ENCODE peak calls at places on chromosomes 16 and 17, in ten cellular contexts. S is AG09319; O is uterus; G is stimulated activated CD8-positive, alpha-beta memory T cell treated with anti-CD3 and anti-CD28 coated beads, Interleukin-15, amount 100 ng/mL, for 1 hour; N is AG04449; K is naive thymus-derived CD8-positive, alpha-beta T cell; H is HT1080; I is C1 segment of cervical spinal cord; M is neuronal stem cell; P is GM13977. C is an unnamed sample.

GRCh38 chr17:2867441-2868424 is 71.5 kb downstream of the RAP1GAP2 start:
- DNase-seq in S (peak), O (no peak), G (no peak), N (no peak), K (no peak), H (peak), I (no peak), M (no peak), P (no peak), C (no peak)

GRCh38 chr17:31491794-31492171 is 100.3 kb downstream of the RAB11FIP4 start:
- DNase-seq in S (no peak), O (no peak), G (no peak), N (no peak), K (no peak), H (no peak), I (no peak), M (no peak), P (no peak), C (no peak)

GRCh38 chr16:15518412-15519351 is 84.3 kb downstream of the BMERB1 start:
- DNase-seq in S (peak), O (peak), G (no peak), N (no peak), K (no peak), H (no peak), I (no peak), M (no peak), P (no peak), C (peak)

GRCh38 chr17:15952048-15952532 is 7.2 kb downstream of the ADORA2B start:
- DNase-seq in S (no peak), O (no peak), G (no peak), N (no peak), K (no peak), H (no peak), I (no peak), M (no peak), P (no peak), C (no peak)

GRCh38 chr17:10295728-10296343 is 77.0 kb downstream of the MYH13 start:
- DNase-seq in S (peak), O (peak), G (no peak), N (no peak), K (no peak), H (peak), I (no peak), M (peak), P (peak), C (no peak)

GRCh38 chr17:1713878-1714487 is 3.8 kb upstream of the TLCD2 start:
- DNase-seq in S (no peak), O (peak), G (no peak), N (no peak), K (no peak), H (peak), I (no peak), M (peak), P (no peak), C (no peak)

GRCh38 chr16:17305694-17306093 is 165.1 kb downstream of the XYLT1 start:
- DNase-seq in S (no peak), O (no peak), G (no peak), N (no peak), K (no peak), H (no peak), I (no peak), M (no peak), P (peak), C (no peak)

GRCh38 chr16:84795338-84796053 is 24.3 kb upstream of the CRISPLD2 start:
- DNase-seq in S (peak), O (peak), G (no peak), N (peak), K (no peak), H (peak), I (no peak), M (no peak), P (no peak), C (peak)

GRCh38 chr17:17567631-17568030 is 23.9 kb downstream of the PEMT start:
- DNase-seq in S (no peak), O (no peak), G (no peak), N (no peak), K (no peak), H (no peak), I (no peak), M (no peak), P (no peak), C (peak)

GRCh38 chr16:81778861-81779539 is at the start of gene PLCG2:
- DNase-seq in S (no peak), O (peak), G (peak), N (no peak), K (peak), H (no peak), I (no peak), M (peak), P (peak), C (peak)

GRCh38 chr17:17496189-17497064 is at the start of gene RASD1:
- DNase-seq in S (peak), O (peak), G (peak), N (no peak), K (peak), H (peak), I (peak), M (peak), P (peak), C (peak)

GRCh38 chr17:49585422-49586027 is 9.9 kb downstream of the NXPH3 start:
- DNase-seq in S (no peak), O (no peak), G (no peak), N (no peak), K (no peak), H (no peak), I (no peak), M (no peak), P (no peak), C (no peak)

GRCh38 chr16:483351-484075 is 44.0 kb upstream of the CAPN15 start:
- DNase-seq in S (no peak), O (no peak), G (no peak), N (no peak), K (no peak), H (no peak), I (no peak), M (peak), P (no peak), C (no peak)

GRCh38 chr17:15377200-15377599 is 35.8 kb upstream of the TEKT3 start:
- DNase-seq in S (no peak), O (peak), G (no peak), N (peak), K (no peak), H (peak), I (no peak), M (no peak), P (no peak), C (no peak)

GRCh38 chr16:8893426-8893825 is 11.3 kb downstream of the LITAFD start:
- DNase-seq in S (no peak), O (no peak), G (no peak), N (no peak), K (no peak), H (no peak), I (no peak), M (no peak), P (no peak), C (no peak)

GRCh38 chr16:81261049-81261648 is 22.7 kb downstream of the BCO1 start:
- DNase-seq in S (no peak), O (no peak), G (no peak), N (no peak), K (no peak), H (peak), I (no peak), M (no peak), P (peak), C (no peak)

GRCh38 chr16:30445408-30446202 is at the start of gene SEPHS2:
- DNase-seq in S (peak), O (peak), G (peak), N (peak), K (peak), H (peak), I (peak), M (peak), P (peak), C (peak)

GRCh38 chr17:77924757-77925336 is 33.7 kb upstream of the TNRC6C start:
- DNase-seq in S (no peak), O (no peak), G (no peak), N (no peak), K (no peak), H (peak), I (no peak), M (no peak), P (no peak), C (no peak)

GRCh38 chr16:67181346-67181745 is 2.4 kb downstream of the MATCAP1 start:
- DNase-seq in S (peak), O (peak), G (no peak), N (peak), K (no peak), H (peak), I (no peak), M (no peak), P (no peak), C (no peak)

GRCh38 chr17:2511462-2512369 is at the start of gene METTL16:
- DNase-seq in S (peak), O (peak), G (peak), N (peak), K (peak), H (peak), I (peak), M (peak), P (peak), C (peak)